ENCODE peak calls at places on chromosomes 5 and 9, in four cellular contexts. X, Z, W and A are unnamed samples.

GRCh38 chr9:76534031-76534430 is 75.0 kb downstream of the GCNT1 start:
- DNase-seq in X (peak), Z (no peak), W (no peak), A (no peak)

GRCh38 chr5:163248856-163249255 is 188.5 kb upstream of the CCNG1 start:
- DNase-seq in X (peak), Z (no peak), W (no peak), A (no peak)

GRCh38 chr5:176388003-176388340 is 426 bp downstream of the NOP16 start:
- DNase-seq in X (no peak), Z (no peak), W (no peak), A (peak)

GRCh38 chr5:96649251-96649937 is 12.8 kb upstream of the CAST start:
- DNase-seq in X (peak), Z (no peak), W (no peak), A (no peak)

GRCh38 chr9:94928696-94929372 is 202.3 kb downstream of the AOPEP start:
- DNase-seq in X (no peak), Z (no peak), W (peak), A (no peak)

GRCh38 chr9:127092041-127092608 is 30.3 kb downstream of the ANGPTL2 start:
- DNase-seq in X (no peak), Z (no peak), W (no peak), A (no peak)

GRCh38 chr9:98401140-98402025 is 145.9 kb upstream of the TBC1D2 start:
- DNase-seq in X (no peak), Z (no peak), W (no peak), A (no peak)

GRCh38 chr5:78569441-78569840 is 79.1 kb downstream of the LHFPL2 start:
- DNase-seq in X (no peak), Z (peak), W (peak), A (no peak)

GRCh38 chr9:134230092-134230941 is 66.0 kb upstream of the RNU6ATAC start:
- DNase-seq in X (no peak), Z (no peak), W (no peak), A (no peak)

GRCh38 chr5:58199087-58199486 is 260.8 kb downstream of the PLK2 start:
- DNase-seq in X (no peak), Z (no peak), W (no peak), A (no peak)

GRCh38 chr5:116734717-116735072 is 160.1 kb upstream of the SEMA6A start:
- DNase-seq in X (no peak), Z (no peak), W (no peak), A (no peak)

GRCh38 chr5:57438162-57438561 is 44.4 kb downstream of the ACTBL2 start:
- DNase-seq in X (no peak), Z (no peak), W (no peak), A (no peak)

GRCh38 chr9:13480688-13481087 is 201.2 kb upstream of the MPDZ start:
- DNase-seq in X (peak), Z (peak), W (no peak), A (no peak)

GRCh38 chr9:114312513-114312875 is 10.4 kb upstream of the ORM1 start:
- DNase-seq in X (no peak), Z (no peak), W (no peak), A (no peak)

GRCh38 chr9:108282872-108283271 is 572.9 kb downstream of the ACTL7B start:
- DNase-seq in X (no peak), Z (no peak), W (no peak), A (no peak)

GRCh38 chr5:99089822-99090549 is 161.2 kb upstream of the CHD1 start:
- DNase-seq in X (no peak), Z (no peak), W (no peak), A (no peak)

GRCh38 chr5:53127107-53127506 is 17.6 kb upstream of the MOCS2 start:
- DNase-seq in X (no peak), Z (no peak), W (no peak), A (no peak)

GRCh38 chr5:53120165-53120564 is 10.6 kb upstream of the MOCS2 start:
- DNase-seq in X (no peak), Z (no peak), W (no peak), A (no peak)

GRCh38 chr5:53126514-53126913 is 17.0 kb upstream of the MOCS2 start:
- DNase-seq in X (peak), Z (no peak), W (no peak), A (no peak)

GRCh38 chr5:53128481-53128880 is 18.9 kb upstream of the MOCS2 start:
- DNase-seq in X (no peak), Z (no peak), W (no peak), A (no peak)

DNA sequence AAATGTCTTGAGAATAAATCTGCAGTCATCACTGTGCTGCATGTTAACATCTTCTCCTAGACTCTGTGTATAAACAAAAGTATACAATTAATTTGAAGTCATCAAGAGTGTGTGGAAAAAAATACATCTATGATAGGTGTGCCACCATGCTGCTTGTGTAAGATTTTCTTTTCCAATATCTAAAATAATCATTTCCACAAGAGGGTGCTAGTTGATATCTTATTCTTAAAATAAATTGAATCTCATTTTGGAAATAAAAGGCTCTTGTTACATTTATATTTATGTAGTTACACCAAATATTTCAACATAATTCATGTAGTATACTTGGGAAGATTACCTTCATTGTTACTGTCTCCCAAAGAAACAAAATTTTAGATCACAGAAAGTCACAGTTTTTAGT is 14.1 kb upstream of the MOCS2 start:
- DNase-seq in X (peak), Z (no peak), W (no peak), A (no peak)
- TF ChIP-seq CTCF in X (peak), Z (peak), W (no peak), A (no peak)

GRCh38 chr9:16436545-16436944 is 433.9 kb downstream of the BNC2 start:
- DNase-seq in X (no peak), Z (no peak), W (no peak), A (no peak)
- TF ChIP-seq CTCF in X (no peak), Z (no peak), W (no peak), A (no peak)

GRCh38 chr5:37370550-37370863 is 399 bp downstream of the NUP155 start:
- DNase-seq in X (no peak), Z (no peak), W (no peak), A (no peak)

GRCh38 chr5:37375091-37375490 is 4.0 kb upstream of the WDR70 start:
- DNase-seq in X (no peak), Z (no peak), W (no peak), A (no peak)

DNA sequence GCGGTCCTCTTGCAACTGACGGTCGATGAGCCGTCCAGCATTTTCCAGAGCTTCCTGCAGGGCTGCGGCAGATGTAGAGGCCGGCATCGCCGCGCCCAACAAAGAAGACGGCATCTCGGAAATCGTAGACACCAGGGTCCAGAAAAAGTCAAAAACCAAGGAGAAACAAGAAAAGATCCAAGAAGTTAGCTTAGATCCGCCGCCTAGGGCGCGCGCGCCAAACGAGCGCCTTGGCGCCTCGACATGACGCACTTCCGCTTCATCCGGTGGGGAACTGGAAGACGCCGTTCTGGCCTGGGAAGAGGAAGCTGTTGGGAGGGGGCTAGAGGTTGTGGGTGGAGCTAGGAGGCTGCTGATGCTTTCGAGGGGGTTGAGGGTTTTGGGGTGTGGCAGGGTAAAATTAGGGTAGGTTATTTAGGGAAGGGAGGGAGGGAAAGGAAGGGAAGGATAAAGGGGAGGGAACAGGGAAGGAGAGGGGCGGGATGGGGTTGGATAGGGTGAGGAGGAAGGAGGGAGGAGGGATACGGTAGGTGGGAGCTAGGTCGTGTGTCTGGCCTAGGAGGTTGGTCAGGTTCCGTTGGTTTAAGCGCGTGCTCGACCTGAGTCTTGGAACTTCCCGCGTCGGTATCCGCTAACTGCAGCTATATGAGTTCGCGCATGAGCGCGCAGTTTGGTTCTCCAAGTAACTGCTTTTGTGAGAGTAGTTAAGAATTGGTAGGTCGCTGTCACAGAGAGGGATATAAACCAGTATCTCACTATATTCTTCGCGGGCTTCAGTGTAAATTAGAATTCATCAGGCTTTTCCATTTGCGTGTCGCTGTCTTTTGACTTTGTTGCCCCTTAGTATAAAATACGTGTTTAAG is at the start of gene NUP155:
- DNase-seq in X (peak), Z (peak), W (peak), A (peak)
- TF ChIP-seq CTCF in X (no peak), Z (no peak), W (no peak), A (no peak)

DNA sequence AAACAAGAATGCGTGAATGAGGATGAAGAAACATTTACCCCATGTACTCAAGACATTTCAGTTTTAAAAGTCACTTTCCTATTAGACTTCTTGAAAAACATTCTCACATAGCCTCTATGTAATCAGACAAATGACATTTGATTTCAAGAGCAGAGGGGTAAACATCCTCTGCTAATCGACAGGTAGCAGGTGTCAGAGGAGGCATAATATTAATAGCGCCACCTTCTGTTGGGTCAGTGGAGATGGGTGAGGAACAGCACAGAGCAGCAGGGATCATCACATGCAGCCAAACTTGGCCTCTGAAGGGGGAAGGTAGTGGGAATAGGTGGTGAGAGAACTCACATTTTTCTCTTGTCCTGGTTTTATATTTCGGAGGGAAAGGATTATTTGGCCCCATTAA is 3.3 kb upstream of the LSM11 start:
- DNase-seq in X (no peak), Z (no peak), W (peak), A (no peak)
- TF ChIP-seq CTCF in X (peak), Z (peak), W (peak), A (peak)

DNA sequence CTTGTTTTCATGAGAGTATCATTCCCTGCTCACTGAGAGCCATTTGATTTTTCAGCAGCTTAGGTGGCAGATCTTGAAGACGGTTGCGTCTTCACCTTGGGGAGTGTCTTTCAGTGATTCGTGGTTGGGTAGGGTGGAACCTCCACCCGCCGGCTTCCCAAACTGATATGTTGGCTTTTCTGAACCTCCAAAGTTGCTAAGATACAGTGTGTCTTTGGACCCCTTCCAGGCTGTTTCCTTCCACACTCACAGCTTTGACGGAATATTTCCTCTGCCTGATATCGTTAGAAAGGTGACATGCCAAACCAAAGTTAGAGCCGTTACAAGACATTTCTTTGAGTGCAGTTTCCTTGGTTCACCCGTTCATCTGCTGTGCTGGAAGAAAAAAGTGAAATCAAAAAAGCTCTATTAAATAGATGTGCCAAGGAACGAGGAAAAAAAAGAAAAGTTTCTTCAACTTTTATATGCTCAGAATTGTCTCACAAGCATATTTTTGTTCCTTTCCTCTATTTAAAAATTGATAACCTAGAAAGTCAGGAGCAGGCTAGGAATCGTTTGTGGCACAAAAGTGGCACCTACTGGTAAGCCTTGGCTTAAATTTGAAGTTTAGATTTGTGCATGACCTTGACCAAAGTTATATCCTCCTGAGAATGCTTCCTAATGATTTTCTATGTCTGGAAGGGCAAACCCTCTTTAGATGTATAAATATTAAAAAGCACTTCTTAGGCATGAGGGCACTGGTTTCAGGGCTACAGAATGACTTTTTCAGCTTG is 270.7 kb upstream of the WWC1 start:
- DNase-seq in X (no peak), Z (no peak), W (no peak), A (no peak)
- TF ChIP-seq CTCF in X (peak), Z (peak), W (no peak), A (no peak)